ENCODE peak calls at places on chromosomes 1 and 21, in seven cellular contexts. G, B, J, Q, T, C and H are unnamed samples.

GRCh38 chr1:114821978-114822377 is 32.7 kb upstream of the SYCP1 start:
- DNase-seq in G (no peak), B (no peak), J (no peak), Q (no peak), T (no peak), C (no peak), H (no peak)

GRCh38 chr1:1157033-1157365 is 16.7 kb upstream of the TTLL10 start:
- DNase-seq in G (no peak), B (no peak), J (no peak), Q (no peak), T (no peak), C (no peak), H (no peak)

GRCh38 chr1:2205191-2205952 is 10.8 kb upstream of the FAAP20 start:
- DNase-seq in G (peak), B (peak), J (peak), Q (peak), T (peak), C (peak), H (no peak)

GRCh38 chr1:186208405-186209129 is 166.5 kb downstream of the TPR start:
- DNase-seq in G (no peak), B (no peak), J (no peak), Q (no peak), T (peak), C (no peak), H (no peak)

GRCh38 chr1:157106813-157107189 is 7.2 kb upstream of the ETV3L start:
- DNase-seq in G (no peak), B (no peak), J (no peak), Q (no peak), T (no peak), C (no peak), H (no peak)

GRCh38 chr1:93348104-93348780 is 2.5 kb downstream of the DR1 start:
- DNase-seq in G (no peak), B (no peak), J (no peak), Q (no peak), T (no peak), C (no peak), H (no peak)

GRCh38 chr1:216604771-216605170 is 118.5 kb downstream of the ESRRG start:
- DNase-seq in G (no peak), B (no peak), J (no peak), Q (no peak), T (no peak), C (no peak), H (no peak)

GRCh38 chr1:46555081-46555432 is 3.6 kb upstream of the KNCN start:
- DNase-seq in G (no peak), B (no peak), J (no peak), Q (no peak), T (no peak), C (no peak), H (no peak)

GRCh38 chr1:166884040-166884642 is 8.1 kb upstream of the TADA1 start:
- DNase-seq in G (peak), B (peak), J (no peak), Q (no peak), T (peak), C (peak), H (no peak)

GRCh38 chr1:197144570-197145325 is 1.7 kb downstream of the ASPM start:
- DNase-seq in G (no peak), B (no peak), J (peak), Q (no peak), T (peak), C (no peak), H (no peak)

GRCh38 chr1:87399701-87400100 is 71.0 kb downstream of the LMO4 start:
- DNase-seq in G (no peak), B (no peak), J (no peak), Q (no peak), T (no peak), C (no peak), H (no peak)

DNA sequence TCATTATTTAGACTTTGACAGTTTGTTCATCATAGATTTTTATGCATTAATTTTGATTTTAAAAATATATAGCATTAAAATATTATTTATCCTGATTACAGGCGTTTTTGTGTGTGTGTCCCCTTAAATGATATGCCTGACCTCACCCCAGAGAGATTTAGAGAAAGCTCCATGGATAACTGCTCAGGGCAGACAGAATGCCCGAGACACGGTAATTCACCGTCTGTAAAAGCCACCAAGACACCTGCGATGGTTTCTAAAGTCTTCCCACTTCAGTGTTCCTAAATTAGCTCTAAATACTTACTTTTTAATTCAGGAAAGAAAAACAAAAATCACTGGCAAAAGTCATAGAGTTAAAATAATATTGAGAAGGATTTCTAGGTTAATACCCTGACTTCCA is 350.6 kb upstream of the RUNX1 start:
- DNase-seq in G (no peak), B (no peak), J (no peak), Q (no peak), T (no peak), C (no peak), H (no peak)
- H3K4me3 ChIP-seq in G (no peak), B (no peak), J (no peak), Q (no peak), T (no peak), C (no peak), H (no peak)

GRCh38 chr1:18633428-18634155 is 2.9 kb downstream of the PAX7 start:
- DNase-seq in G (no peak), B (no peak), J (no peak), Q (no peak), T (no peak), C (no peak), H (no peak)
- H3K4me3 ChIP-seq in G (no peak), B (no peak), J (no peak), Q (no peak), T (no peak), C (no peak), H (no peak)

GRCh38 chr1:225883616-225884265 is 1.6 kb upstream of the TMEM63A start:
- DNase-seq in G (no peak), B (no peak), J (no peak), Q (no peak), T (no peak), C (no peak), H (no peak)

GRCh38 chr1:225885336-225885735 is 3.2 kb upstream of the TMEM63A start:
- DNase-seq in G (no peak), B (no peak), J (no peak), Q (no peak), T (no peak), C (no peak), H (no peak)

GRCh38 chr1:225888289-225888897 is 553 bp downstream of the LEFTY1 start:
- DNase-seq in G (no peak), B (no peak), J (no peak), Q (no peak), T (no peak), C (no peak), H (no peak)

GRCh38 chr1:225887030-225887314 is 2.0 kb downstream of the LEFTY1 start:
- DNase-seq in G (no peak), B (no peak), J (no peak), Q (no peak), T (no peak), C (no peak), H (no peak)

GRCh38 chr1:225886159-225887029 is 2.6 kb downstream of the LEFTY1 start:
- DNase-seq in G (no peak), B (no peak), J (no peak), Q (no peak), T (no peak), C (no peak), H (no peak)
- H3K4me3 ChIP-seq in G (no peak), B (no peak), J (no peak), Q (no peak), T (no peak), C (no peak), H (no peak)

DNA sequence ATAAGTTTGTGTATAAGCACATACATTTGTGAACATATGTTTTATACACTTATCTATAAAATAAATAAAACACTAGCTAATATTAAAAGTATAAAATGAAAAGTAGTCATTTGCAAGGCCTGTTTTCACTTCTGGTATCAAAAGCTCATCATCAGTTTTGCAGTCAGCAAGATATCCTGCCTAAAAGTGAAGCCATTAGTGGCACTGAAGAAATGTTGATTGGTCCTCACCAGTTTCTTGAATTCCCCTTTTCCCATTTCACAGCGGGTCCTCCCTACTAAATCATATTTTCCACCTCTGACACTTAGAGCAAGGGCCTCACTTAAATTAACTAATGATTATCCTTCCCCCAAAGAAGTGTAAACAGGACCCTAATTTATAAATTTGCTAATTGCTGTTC is 6.7 kb downstream of the TBX15 start:
- DNase-seq in G (no peak), B (no peak), J (no peak), Q (no peak), T (no peak), C (no peak), H (no peak)
- H3K4me3 ChIP-seq in G (no peak), B (no peak), J (no peak), Q (no peak), T (no peak), C (no peak), H (no peak)